ENCODE peak calls at places on chromosomes 6 and 20, in five cellular contexts. N is effector CD4-positive, alpha-beta T cell; D is kidney tubule cell; L is left colon; K is foreskin keratinocyte. J is an unnamed sample.

GRCh38 chr6:10404799-10405524 is 9.9 kb downstream of the TFAP2A start:
- DNase-seq in N (no peak), K (peak), L (no peak), D (no peak), J (no peak)

GRCh38 chr20:32560989-32561830 is 23.9 kb downstream of the NOL4L start:
- DNase-seq in D (no peak), N (no peak), K (no peak), L (no peak), J (no peak)

GRCh38 chr6:163416640-163417253 is 2.2 kb downstream of the QKI start:
- DNase-seq in K (peak), N (peak), L (peak), D (peak), J (no peak)

GRCh38 chr6:89069536-89070163 is 10.9 kb upstream of the PNRC1 start:
- DNase-seq in N (no peak), K (no peak), L (no peak), D (no peak), J (no peak)

GRCh38 chr20:59015812-59016711 is 3.2 kb upstream of the TUBB1 start:
- DNase-seq in L (no peak), D (no peak), K (no peak), N (no peak), J (no peak)

GRCh38 chr6:23396934-23397333 is 729.1 kb upstream of the NRSN1 start:
- DNase-seq in D (no peak), N (no peak), L (no peak), K (no peak), J (no peak)

GRCh38 chr20:32004963-32005362 is 5.3 kb upstream of the CCM2L start:
- DNase-seq in L (no peak), K (no peak), D (no peak), N (no peak), J (no peak)

GRCh38 chr6:13120483-13121482 is 207.6 kb downstream of the TBC1D7 start:
- DNase-seq in L (no peak), N (no peak), D (no peak), K (no peak), J (no peak)

GRCh38 chr6:21437583-21437982 is 156.0 kb upstream of the SOX4 start:
- DNase-seq in L (no peak), D (peak), K (no peak), N (no peak), J (no peak)

GRCh38 chr6:160995271-160995670 is 3.7 kb downstream of the MAP3K4 start:
- DNase-seq in D (no peak), N (no peak), K (peak), L (no peak), J (no peak)

GRCh38 chr6:96522469-96523009 is 933 bp downstream of the UFL1 start:
- DNase-seq in L (peak), D (peak), K (no peak), N (no peak), J (no peak)

GRCh38 chr6:52261229-52261628 is 16.9 kb upstream of the IL17F start:
- DNase-seq in L (no peak), N (no peak), D (no peak), K (peak), J (no peak)

GRCh38 chr20:3470627-3471396 is at the start of gene ATRN:
- DNase-seq in N (peak), L (peak), K (peak), D (peak), J (peak)

GRCh38 chr6:121823437-121823851 is 388.0 kb downstream of the GJA1 start:
- DNase-seq in K (peak), D (peak), L (no peak), N (no peak), J (no peak)

GRCh38 chr20:53918949-53919361 is 151.4 kb downstream of the BCAS1 start:
- DNase-seq in N (no peak), L (no peak), D (no peak), K (no peak), J (no peak)

GRCh38 chr6:68958327-68958726 is 323.2 kb downstream of the ADGRB3 start:
- DNase-seq in K (no peak), D (peak), N (no peak), L (no peak), J (no peak)

GRCh38 chr6:55567558-55567957 is 11.4 kb downstream of the HMGCLL1 start:
- DNase-seq in N (no peak), D (no peak), L (no peak), K (no peak), J (no peak)

GRCh38 chr6:15461127-15461944 is 201.5 kb downstream of the DTNBP1 start:
- DNase-seq in K (no peak), D (no peak), L (no peak), N (no peak), J (no peak)

GRCh38 chr6:116323863-116324262 is 44.1 kb upstream of the TSPYL1 start:
- DNase-seq in L (no peak), K (no peak), N (no peak), D (no peak), J (no peak)

GRCh38 chr6:82160255-82160990 is 87.1 kb downstream of the IBTK start:
- DNase-seq in N (no peak), D (no peak), K (no peak), L (no peak), J (no peak)

GRCh38 chr6:15413558-15414257 is 167.8 kb downstream of the JARID2 start:
- DNase-seq in N (no peak), D (no peak), K (peak), L (no peak), J (no peak)

GRCh38 chr6:157609556-157609955 is 213.5 kb upstream of the SNX9 start:
- DNase-seq in D (no peak), L (no peak), K (no peak), N (no peak), J (no peak)

GRCh38 chr6:143110996-143111395 is 50.3 kb downstream of the AIG1 start:
- DNase-seq in N (no peak), K (peak), L (no peak), D (no peak), J (no peak)